ENCODE peak calls at places on chromosomes 13 and 19, in five cellular contexts. O, L, R, H and A are unnamed samples.

GRCh38 chr19:40607311-40607871 is 6.2 kb downstream of the LTBP4 start:
- DNase-seq in R (no peak), L (no peak), O (no peak), H (no peak), A (no peak)

GRCh38 chr13:40682449-40683240 is 16.2 kb upstream of the FOXO1 start:
- DNase-seq in R (no peak), O (no peak), H (no peak), L (no peak), A (peak)

GRCh38 chr19:1360818-1361461 is 22.8 kb upstream of the NDUFS7 start:
- DNase-seq in L (no peak), H (peak), R (peak), O (no peak), A (peak)

GRCh38 chr13:60370343-60370742 is 26.7 kb upstream of the TDRD3 start:
- DNase-seq in O (no peak), H (no peak), L (no peak), R (no peak), A (no peak)

GRCh38 chr13:30774214-30774730 is 38.9 kb downstream of the ALOX5AP start:
- DNase-seq in L (no peak), H (no peak), O (no peak), R (no peak), A (no peak)

GRCh38 chr19:50465000-50465399 is 11.3 kb upstream of the EMC10 start:
- DNase-seq in R (no peak), H (no peak), L (no peak), O (no peak), A (no peak)

GRCh38 chr19:44626067-44626624 is 12.8 kb downstream of the IGSF23 start:
- DNase-seq in R (peak), L (peak), H (no peak), O (no peak), A (peak)

GRCh38 chr13:35697281-35697680 is 220.8 kb upstream of the MAB21L1 start:
- DNase-seq in L (no peak), O (no peak), H (no peak), R (no peak), A (peak)

GRCh38 chr19:39319892-39320168 is 833 bp downstream of the LRFN1 start:
- DNase-seq in R (no peak), H (no peak), O (no peak), L (no peak), A (no peak)

GRCh38 chr13:50410921-50411712 is 395.9 kb downstream of the KCNRG start:
- DNase-seq in H (no peak), O (no peak), L (peak), R (peak), A (peak)

GRCh38 chr13:46905249-46905648 is 8.4 kb upstream of the HTR2A start:
- DNase-seq in O (no peak), L (no peak), R (peak), H (no peak), A (peak)

GRCh38 chr13:79874396-79875360 is 393.7 kb downstream of the NDFIP2 start:
- DNase-seq in H (no peak), O (no peak), L (no peak), R (no peak), A (peak)

GRCh38 chr19:17872251-17873001 is 681 bp downstream of the SLC5A5 start:
- DNase-seq in H (no peak), O (no peak), R (no peak), L (no peak), A (no peak)

GRCh38 chr19:10432736-10433130 is 12.4 kb downstream of the PDE4A start:
- DNase-seq in H (no peak), R (no peak), O (no peak), L (no peak), A (no peak)

GRCh38 chr13:108527849-108528248 is 101.6 kb upstream of the MYO16 start:
- DNase-seq in O (no peak), L (no peak), R (no peak), H (no peak), A (no peak)

GRCh38 chr19:23415561-23416191 is 20.4 kb upstream of the ZNF91 start:
- DNase-seq in L (no peak), O (no peak), H (no peak), R (no peak), A (no peak)

GRCh38 chr13:107937841-107938240 is 277.5 kb downstream of the LIG4 start:
- DNase-seq in R (no peak), O (no peak), L (no peak), H (no peak), A (no peak)

GRCh38 chr13:110119943-110120905 is 186.7 kb downstream of the COL4A1 start:
- DNase-seq in H (no peak), L (peak), O (no peak), R (no peak), A (no peak)

GRCh38 chr13:23999411-23999810 is 102.1 kb upstream of the C1QTNF9B start:
- DNase-seq in L (no peak), R (no peak), H (no peak), O (no peak), A (no peak)

GRCh38 chr19:10672529-10673150 is 18.5 kb downstream of the ILF3 start:
- DNase-seq in O (no peak), H (no peak), L (no peak), R (peak), A (peak)

GRCh38 chr13:54980651-54981050 is 1952.0 kb downstream of the OLFM4 start:
- DNase-seq in L (no peak), H (no peak), O (no peak), R (no peak), A (no peak)

GRCh38 chr13:95492044-95492801 is 60.3 kb upstream of the CLDN10 start:
- DNase-seq in O (no peak), H (no peak), L (no peak), R (no peak), A (no peak)

GRCh38 chr13:113129921-113130750 is 7.5 kb downstream of the F10 start:
- DNase-seq in R (no peak), H (peak), O (no peak), L (no peak), A (no peak)

GRCh38 chr19:56837892-56838679 is 2.4 kb downstream of the PEG3 start:
- DNase-seq in R (no peak), H (peak), L (no peak), O (no peak), A (no peak)

GRCh38 chr13:106103779-106104178 is 431.7 kb downstream of the EFNB2 start:
- DNase-seq in O (no peak), L (peak), R (no peak), H (no peak), A (peak)

GRCh38 chr19:14073232-14073924 is 792 bp downstream of the MISP3 start:
- DNase-seq in R (peak), H (peak), L (no peak), O (no peak), A (peak)

GRCh38 chr13:111482806-111483620 is 162.6 kb downstream of the TEX29 start:
- DNase-seq in L (no peak), R (no peak), O (no peak), H (no peak), A (no peak)

GRCh38 chr19:4624733-4625362 is 14.5 kb upstream of the TNFAIP8L1 start:
- DNase-seq in L (peak), R (no peak), H (no peak), O (no peak), A (peak)

GRCh38 chr19:51093066-51093465 is 10.4 kb upstream of the KLK14 start:
- DNase-seq in H (no peak), L (no peak), O (no peak), R (no peak), A (no peak)